ENCODE peak calls at places on chromosome 4, in ten cellular contexts. One of them, this sample, is unnamed.

GRCh38 chr4:40502220-40502619 is 127.4 kb downstream of the RBM47 start:
- DNase-seq in nephron progenitor cell: no peak
- DNase-seq in HFF-Myc: no peak
- DNase-seq in HEK293T: no peak
- DNase-seq in T-cell: no peak
- DNase-seq in iris pigment epithelial cell: no peak
- DNase-seq in ovary: no peak
- DNase-seq in stimulated activated CD4-positive, alpha-beta T cell treated with anti-CD3 and anti-CD28 coated beads, Interleukin-15, amount 100 ng/mL, for 24 hours: no peak
- DNase-seq in BE2C: no peak
- DNase-seq in aorta: no peak
- DNase-seq in this sample: no peak

GRCh38 chr4:152535903-152536544 is at the start of gene FBXW7:
- DNase-seq in nephron progenitor cell: peak; percentile 98
- DNase-seq in HFF-Myc: peak; percentile 96
- DNase-seq in HEK293T: peak; percentile 96
- DNase-seq in T-cell: peak; percentile 100
- DNase-seq in iris pigment epithelial cell: peak; percentile 99
- DNase-seq in ovary: peak; percentile 99
- DNase-seq in stimulated activated CD4-positive, alpha-beta T cell treated with anti-CD3 and anti-CD28 coated beads, Interleukin-15, amount 100 ng/mL, for 24 hours: peak; percentile 99
- DNase-seq in BE2C: peak; percentile 99
- DNase-seq in aorta: peak; percentile 100
- DNase-seq in this sample: peak; percentile 92

GRCh38 chr4:26022346-26022891 is 108.4 kb downstream of the SMIM20 start:
- DNase-seq in nephron progenitor cell: no peak
- DNase-seq in HFF-Myc: no peak
- DNase-seq in HEK293T: no peak
- DNase-seq in T-cell: no peak
- DNase-seq in iris pigment epithelial cell: peak; percentile 71
- DNase-seq in ovary: no peak
- DNase-seq in stimulated activated CD4-positive, alpha-beta T cell treated with anti-CD3 and anti-CD28 coated beads, Interleukin-15, amount 100 ng/mL, for 24 hours: no peak
- DNase-seq in BE2C: no peak
- DNase-seq in aorta: no peak
- DNase-seq in this sample: peak; percentile 71

GRCh38 chr4:144267084-144267483 is 126.6 kb upstream of the GYPA start:
- DNase-seq in nephron progenitor cell: no peak
- DNase-seq in HFF-Myc: no peak
- DNase-seq in HEK293T: no peak
- DNase-seq in T-cell: no peak
- DNase-seq in iris pigment epithelial cell: no peak
- DNase-seq in ovary: no peak
- DNase-seq in stimulated activated CD4-positive, alpha-beta T cell treated with anti-CD3 and anti-CD28 coated beads, Interleukin-15, amount 100 ng/mL, for 24 hours: no peak
- DNase-seq in BE2C: no peak
- DNase-seq in aorta: no peak
- DNase-seq in this sample: no peak

GRCh38 chr4:139922625-139923024 is 231.4 kb downstream of the MAML3 start:
- DNase-seq in nephron progenitor cell: no peak
- DNase-seq in HFF-Myc: no peak
- DNase-seq in HEK293T: no peak
- DNase-seq in T-cell: no peak
- DNase-seq in iris pigment epithelial cell: peak; percentile 16
- DNase-seq in ovary: no peak
- DNase-seq in stimulated activated CD4-positive, alpha-beta T cell treated with anti-CD3 and anti-CD28 coated beads, Interleukin-15, amount 100 ng/mL, for 24 hours: no peak
- DNase-seq in BE2C: peak; percentile 32
- DNase-seq in aorta: no peak
- DNase-seq in this sample: no peak

GRCh38 chr4:58564695-58565094 is 1454.5 kb upstream of the IGFBP7 start:
- DNase-seq in nephron progenitor cell: no peak
- DNase-seq in HFF-Myc: no peak
- DNase-seq in HEK293T: no peak
- DNase-seq in T-cell: no peak
- DNase-seq in iris pigment epithelial cell: no peak
- DNase-seq in ovary: no peak
- DNase-seq in stimulated activated CD4-positive, alpha-beta T cell treated with anti-CD3 and anti-CD28 coated beads, Interleukin-15, amount 100 ng/mL, for 24 hours: no peak
- DNase-seq in BE2C: no peak
- DNase-seq in aorta: no peak
- DNase-seq in this sample: no peak

GRCh38 chr4:75637176-75637575 is 6.8 kb upstream of the CDKL2 start:
- DNase-seq in nephron progenitor cell: peak; percentile 40
- DNase-seq in HFF-Myc: no peak
- DNase-seq in HEK293T: no peak
- DNase-seq in T-cell: no peak
- DNase-seq in iris pigment epithelial cell: peak; percentile 45
- DNase-seq in ovary: no peak
- DNase-seq in stimulated activated CD4-positive, alpha-beta T cell treated with anti-CD3 and anti-CD28 coated beads, Interleukin-15, amount 100 ng/mL, for 24 hours: no peak
- DNase-seq in BE2C: no peak
- DNase-seq in aorta: no peak
- DNase-seq in this sample: peak; percentile 63

GRCh38 chr4:136643416-136643815 is 888.9 kb downstream of the PCDH18 start:
- DNase-seq in nephron progenitor cell: no peak
- DNase-seq in HFF-Myc: no peak
- DNase-seq in HEK293T: no peak
- DNase-seq in T-cell: no peak
- DNase-seq in iris pigment epithelial cell: no peak
- DNase-seq in ovary: no peak
- DNase-seq in stimulated activated CD4-positive, alpha-beta T cell treated with anti-CD3 and anti-CD28 coated beads, Interleukin-15, amount 100 ng/mL, for 24 hours: no peak
- DNase-seq in BE2C: no peak
- DNase-seq in aorta: no peak
- DNase-seq in this sample: no peak

GRCh38 chr4:114597410-114598115 is 1.0 kb upstream of the UGT8 start:
- DNase-seq in nephron progenitor cell: no peak
- DNase-seq in HFF-Myc: no peak
- DNase-seq in HEK293T: no peak
- DNase-seq in T-cell: no peak
- DNase-seq in iris pigment epithelial cell: no peak
- DNase-seq in ovary: no peak
- DNase-seq in stimulated activated CD4-positive, alpha-beta T cell treated with anti-CD3 and anti-CD28 coated beads, Interleukin-15, amount 100 ng/mL, for 24 hours: no peak
- DNase-seq in BE2C: no peak
- DNase-seq in aorta: no peak
- DNase-seq in this sample: no peak

GRCh38 chr4:80678413-80678812 is 342.9 kb downstream of the CFAP299 start:
- DNase-seq in nephron progenitor cell: no peak
- DNase-seq in HFF-Myc: no peak
- DNase-seq in HEK293T: no peak
- DNase-seq in T-cell: no peak
- DNase-seq in iris pigment epithelial cell: no peak
- DNase-seq in ovary: no peak
- DNase-seq in stimulated activated CD4-positive, alpha-beta T cell treated with anti-CD3 and anti-CD28 coated beads, Interleukin-15, amount 100 ng/mL, for 24 hours: no peak
- DNase-seq in BE2C: no peak
- DNase-seq in aorta: no peak
- DNase-seq in this sample: no peak

GRCh38 chr4:186882293-186882692 is 158.6 kb upstream of the FAT1 start:
- DNase-seq in nephron progenitor cell: no peak
- DNase-seq in HFF-Myc: no peak
- DNase-seq in HEK293T: no peak
- DNase-seq in T-cell: no peak
- DNase-seq in iris pigment epithelial cell: no peak
- DNase-seq in ovary: no peak
- DNase-seq in stimulated activated CD4-positive, alpha-beta T cell treated with anti-CD3 and anti-CD28 coated beads, Interleukin-15, amount 100 ng/mL, for 24 hours: no peak
- DNase-seq in BE2C: no peak
- DNase-seq in aorta: no peak
- DNase-seq in this sample: no peak

GRCh38 chr4:2457481-2458295 is 11.2 kb upstream of the RNF4 start:
- DNase-seq in nephron progenitor cell: no peak
- DNase-seq in HFF-Myc: no peak
- DNase-seq in HEK293T: no peak
- DNase-seq in T-cell: no peak
- DNase-seq in iris pigment epithelial cell: no peak
- DNase-seq in ovary: no peak
- DNase-seq in stimulated activated CD4-positive, alpha-beta T cell treated with anti-CD3 and anti-CD28 coated beads, Interleukin-15, amount 100 ng/mL, for 24 hours: no peak
- DNase-seq in BE2C: no peak
- DNase-seq in aorta: peak; percentile 68
- DNase-seq in this sample: no peak

GRCh38 chr4:100100985-100101384 is 89.3 kb downstream of the DDIT4L start:
- DNase-seq in nephron progenitor cell: no peak
- DNase-seq in HFF-Myc: no peak
- DNase-seq in HEK293T: no peak
- DNase-seq in T-cell: no peak
- DNase-seq in iris pigment epithelial cell: no peak
- DNase-seq in ovary: no peak
- DNase-seq in stimulated activated CD4-positive, alpha-beta T cell treated with anti-CD3 and anti-CD28 coated beads, Interleukin-15, amount 100 ng/mL, for 24 hours: no peak
- DNase-seq in BE2C: no peak
- DNase-seq in aorta: no peak
- DNase-seq in this sample: no peak

GRCh38 chr4:42268824-42269223 is 116.4 kb upstream of the BEND4 start:
- DNase-seq in nephron progenitor cell: no peak
- DNase-seq in HFF-Myc: no peak
- DNase-seq in HEK293T: no peak
- DNase-seq in T-cell: no peak
- DNase-seq in iris pigment epithelial cell: no peak
- DNase-seq in ovary: no peak
- DNase-seq in stimulated activated CD4-positive, alpha-beta T cell treated with anti-CD3 and anti-CD28 coated beads, Interleukin-15, amount 100 ng/mL, for 24 hours: no peak
- DNase-seq in BE2C: no peak
- DNase-seq in aorta: no peak
- DNase-seq in this sample: no peak

GRCh38 chr4:63717384-63717783 is 691.9 kb downstream of the TECRL start:
- DNase-seq in nephron progenitor cell: no peak
- DNase-seq in HFF-Myc: no peak
- DNase-seq in HEK293T: peak; percentile 20
- DNase-seq in T-cell: no peak
- DNase-seq in iris pigment epithelial cell: peak; percentile 6
- DNase-seq in ovary: no peak
- DNase-seq in stimulated activated CD4-positive, alpha-beta T cell treated with anti-CD3 and anti-CD28 coated beads, Interleukin-15, amount 100 ng/mL, for 24 hours: no peak
- DNase-seq in BE2C: no peak
- DNase-seq in aorta: no peak
- DNase-seq in this sample: no peak

GRCh38 chr4:84547211-84547610 is 35.7 kb upstream of the CDS1 start:
- DNase-seq in nephron progenitor cell: no peak
- DNase-seq in HFF-Myc: no peak
- DNase-seq in HEK293T: no peak
- DNase-seq in T-cell: no peak
- DNase-seq in iris pigment epithelial cell: peak; percentile 18
- DNase-seq in ovary: no peak
- DNase-seq in stimulated activated CD4-positive, alpha-beta T cell treated with anti-CD3 and anti-CD28 coated beads, Interleukin-15, amount 100 ng/mL, for 24 hours: no peak
- DNase-seq in BE2C: no peak
- DNase-seq in aorta: no peak
- DNase-seq in this sample: no peak

GRCh38 chr4:79607979-79608378 is 200.0 kb upstream of the GK2 start:
- DNase-seq in nephron progenitor cell: no peak
- DNase-seq in HFF-Myc: no peak
- DNase-seq in HEK293T: no peak
- DNase-seq in T-cell: no peak
- DNase-seq in iris pigment epithelial cell: no peak
- DNase-seq in ovary: no peak
- DNase-seq in stimulated activated CD4-positive, alpha-beta T cell treated with anti-CD3 and anti-CD28 coated beads, Interleukin-15, amount 100 ng/mL, for 24 hours: no peak
- DNase-seq in BE2C: no peak
- DNase-seq in aorta: no peak
- DNase-seq in this sample: no peak

GRCh38 chr4:25795566-25796454 is 67.0 kb downstream of the SEL1L3 start:
- DNase-seq in nephron progenitor cell: peak; percentile 51
- DNase-seq in HFF-Myc: peak; percentile 12
- DNase-seq in HEK293T: no peak
- DNase-seq in T-cell: no peak
- DNase-seq in iris pigment epithelial cell: peak; percentile 84
- DNase-seq in ovary: no peak
- DNase-seq in stimulated activated CD4-positive, alpha-beta T cell treated with anti-CD3 and anti-CD28 coated beads, Interleukin-15, amount 100 ng/mL, for 24 hours: no peak
- DNase-seq in BE2C: no peak
- DNase-seq in aorta: no peak
- DNase-seq in this sample: peak; percentile 50

GRCh38 chr4:101175896-101176676 is 171.2 kb downstream of the PPP3CA start:
- DNase-seq in nephron progenitor cell: no peak
- DNase-seq in HFF-Myc: no peak
- DNase-seq in HEK293T: no peak
- DNase-seq in T-cell: no peak
- DNase-seq in iris pigment epithelial cell: no peak
- DNase-seq in ovary: peak; percentile 24
- DNase-seq in stimulated activated CD4-positive, alpha-beta T cell treated with anti-CD3 and anti-CD28 coated beads, Interleukin-15, amount 100 ng/mL, for 24 hours: no peak
- DNase-seq in BE2C: no peak
- DNase-seq in aorta: no peak
- DNase-seq in this sample: no peak

GRCh38 chr4:165709973-165710526 is 163.0 kb upstream of the TLL1 start:
- DNase-seq in nephron progenitor cell: no peak
- DNase-seq in HFF-Myc: no peak
- DNase-seq in HEK293T: no peak
- DNase-seq in T-cell: no peak
- DNase-seq in iris pigment epithelial cell: no peak
- DNase-seq in ovary: no peak
- DNase-seq in stimulated activated CD4-positive, alpha-beta T cell treated with anti-CD3 and anti-CD28 coated beads, Interleukin-15, amount 100 ng/mL, for 24 hours: no peak
- DNase-seq in BE2C: no peak
- DNase-seq in aorta: no peak
- DNase-seq in this sample: no peak

GRCh38 chr4:156547891-156548290 is 423.7 kb downstream of the PDGFC start:
- DNase-seq in nephron progenitor cell: no peak
- DNase-seq in HFF-Myc: no peak
- DNase-seq in HEK293T: no peak
- DNase-seq in T-cell: no peak
- DNase-seq in iris pigment epithelial cell: peak; percentile 46
- DNase-seq in ovary: no peak
- DNase-seq in stimulated activated CD4-positive, alpha-beta T cell treated with anti-CD3 and anti-CD28 coated beads, Interleukin-15, amount 100 ng/mL, for 24 hours: no peak
- DNase-seq in BE2C: no peak
- DNase-seq in aorta: no peak
- DNase-seq in this sample: no peak

GRCh38 chr4:45100936-45101818 is 374.8 kb upstream of the GNPDA2 start:
- DNase-seq in nephron progenitor cell: no peak
- DNase-seq in HFF-Myc: no peak
- DNase-seq in HEK293T: no peak
- DNase-seq in T-cell: no peak
- DNase-seq in iris pigment epithelial cell: peak; percentile 33
- DNase-seq in ovary: no peak
- DNase-seq in stimulated activated CD4-positive, alpha-beta T cell treated with anti-CD3 and anti-CD28 coated beads, Interleukin-15, amount 100 ng/mL, for 24 hours: no peak
- DNase-seq in BE2C: no peak
- DNase-seq in aorta: no peak
- DNase-seq in this sample: no peak

GRCh38 chr4:181597766-181598165 is 645.4 kb upstream of the TENM3 start:
- DNase-seq in nephron progenitor cell: no peak
- DNase-seq in HFF-Myc: no peak
- DNase-seq in HEK293T: no peak
- DNase-seq in T-cell: no peak
- DNase-seq in iris pigment epithelial cell: peak; percentile 54
- DNase-seq in ovary: no peak
- DNase-seq in stimulated activated CD4-positive, alpha-beta T cell treated with anti-CD3 and anti-CD28 coated beads, Interleukin-15, amount 100 ng/mL, for 24 hours: no peak
- DNase-seq in BE2C: no peak
- DNase-seq in aorta: no peak
- DNase-seq in this sample: no peak

GRCh38 chr4:147371661-147372060 is 109.2 kb upstream of the EDNRA start:
- DNase-seq in nephron progenitor cell: no peak
- DNase-seq in HFF-Myc: no peak
- DNase-seq in HEK293T: no peak
- DNase-seq in T-cell: no peak
- DNase-seq in iris pigment epithelial cell: peak; percentile 74
- DNase-seq in ovary: no peak
- DNase-seq in stimulated activated CD4-positive, alpha-beta T cell treated with anti-CD3 and anti-CD28 coated beads, Interleukin-15, amount 100 ng/mL, for 24 hours: no peak
- DNase-seq in BE2C: no peak
- DNase-seq in aorta: no peak
- DNase-seq in this sample: no peak

GRCh38 chr4:5455003-5455585 is 253.3 kb downstream of the EVC2 start:
- DNase-seq in nephron progenitor cell: no peak
- DNase-seq in HFF-Myc: no peak
- DNase-seq in HEK293T: no peak
- DNase-seq in T-cell: no peak
- DNase-seq in iris pigment epithelial cell: no peak
- DNase-seq in ovary: no peak
- DNase-seq in stimulated activated CD4-positive, alpha-beta T cell treated with anti-CD3 and anti-CD28 coated beads, Interleukin-15, amount 100 ng/mL, for 24 hours: no peak
- DNase-seq in BE2C: no peak
- DNase-seq in aorta: no peak
- DNase-seq in this sample: no peak

GRCh38 chr4:93867416-93868001 is 39.0 kb downstream of the ATOH1 start:
- DNase-seq in nephron progenitor cell: no peak
- DNase-seq in HFF-Myc: no peak
- DNase-seq in HEK293T: no peak
- DNase-seq in T-cell: no peak
- DNase-seq in iris pigment epithelial cell: no peak
- DNase-seq in ovary: no peak
- DNase-seq in stimulated activated CD4-positive, alpha-beta T cell treated with anti-CD3 and anti-CD28 coated beads, Interleukin-15, amount 100 ng/mL, for 24 hours: no peak
- DNase-seq in BE2C: no peak
- DNase-seq in aorta: no peak
- DNase-seq in this sample: no peak

This sample was measured in BJ.